ENCODE peak calls at places on chromosomes 13 and 19, in seven cellular contexts. P is lower leg skin, J is choroid plexus epithelial cell, X is left lung, R is neural progenitor cell, G is AG04450, F is thoracic aorta. K is an unnamed sample.

GRCh38 chr19:46903458-46903857 is 42.7 kb downstream of the ARHGAP35 start:
- DNase-seq in P (no peak), J (no peak), X (no peak), R (no peak), G (no peak), F (no peak), K (no peak)

GRCh38 chr13:43522788-43523187 is 264.0 kb downstream of the ENOX1 start:
- DNase-seq in P (no peak), J (peak; percentile 63), X (no peak), R (no peak), G (no peak), F (no peak), K (peak; percentile 87)

GRCh38 chr13:32594339-32594738 is 8.1 kb downstream of the PDS5B start:
- DNase-seq in P (no peak), J (no peak), X (no peak), R (no peak), G (no peak), F (no peak), K (peak; percentile 12)

GRCh38 chr19:4829001-4829712 is 2.4 kb downstream of the TICAM1 start:
- DNase-seq in P (no peak), J (no peak), X (no peak), R (no peak), G (no peak), F (no peak), K (no peak)

GRCh38 chr13:62512194-62513141 is 1096.8 kb upstream of the PCDH20 start:
- DNase-seq in P (no peak), J (peak; percentile 65), X (peak; percentile 28), R (peak; percentile 69), G (peak; percentile 1), F (no peak), K (peak; percentile 32)

GRCh38 chr19:55676384-55676783 is 1.4 kb downstream of the EPN1 start:
- DNase-seq in P (no peak), J (peak; percentile 31), X (no peak), R (no peak), G (no peak), F (no peak), K (no peak)

GRCh38 chr19:43563816-43564215 is 11.5 kb downstream of the XRCC1 start:
- DNase-seq in P (no peak), J (no peak), X (no peak), R (no peak), G (no peak), F (no peak), K (no peak)

GRCh38 chr19:40565355-40565754 is 11.3 kb upstream of the SHKBP1 start:
- DNase-seq in P (no peak), J (no peak), X (peak; percentile 43), R (no peak), G (no peak), F (no peak), K (no peak)

GRCh38 chr13:44306401-44307192 is 67.0 kb upstream of the SERP2 start:
- DNase-seq in P (no peak), J (peak; percentile 89), X (no peak), R (peak; percentile 52), G (peak; percentile 81), F (no peak), K (peak; percentile 99)

GRCh38 chr13:33723772-33724435 is 94.0 kb upstream of the RFC3 start:
- DNase-seq in P (peak; percentile 87), J (peak; percentile 95), X (no peak), R (peak; percentile 88), G (peak; percentile 69), F (peak; percentile 50), K (peak; percentile 82)

GRCh38 chr19:48806818-48807589 is 3.8 kb downstream of the BCAT2 start:
- DNase-seq in P (no peak), J (peak; percentile 70), X (no peak), R (peak; percentile 42), G (no peak), F (no peak), K (no peak)

GRCh38 chr13:94248454-94249233 is 230.8 kb downstream of the DCT start:
- DNase-seq in P (no peak), J (peak; percentile 52), X (no peak), R (no peak), G (no peak), F (no peak), K (peak; percentile 37)

GRCh38 chr19:7811989-7812388 is 18.0 kb upstream of the EVI5L start:
- DNase-seq in P (no peak), J (no peak), X (no peak), R (no peak), G (no peak), F (no peak), K (no peak)

GRCh38 chr19:14337510-14337909 is 43.7 kb upstream of the ADGRE5 start:
- DNase-seq in P (no peak), J (peak; percentile 25), X (no peak), R (peak; percentile 58), G (no peak), F (no peak), K (no peak)

GRCh38 chr19:41479757-41480191 is 36.8 kb downstream of the ERICH4 start:
- DNase-seq in P (no peak), J (no peak), X (no peak), R (no peak), G (no peak), F (no peak), K (no peak)

GRCh38 chr19:16899566-16900075 is 10.8 kb downstream of the F2RL3 start:
- DNase-seq in P (no peak), J (peak; percentile 46), X (no peak), R (peak; percentile 62), G (no peak), F (no peak), K (peak; percentile 18)

GRCh38 chr19:51480590-51480989 is 2.3 kb downstream of the CEACAM18 start:
- DNase-seq in P (no peak), J (peak; percentile 20), X (no peak), R (peak; percentile 46), G (no peak), F (no peak), K (no peak)
- TF ChIP-seq CTCF in P (no peak), J (no peak), X (no peak), R (no peak), G (no peak), F (no peak), K (no peak)

DNA sequence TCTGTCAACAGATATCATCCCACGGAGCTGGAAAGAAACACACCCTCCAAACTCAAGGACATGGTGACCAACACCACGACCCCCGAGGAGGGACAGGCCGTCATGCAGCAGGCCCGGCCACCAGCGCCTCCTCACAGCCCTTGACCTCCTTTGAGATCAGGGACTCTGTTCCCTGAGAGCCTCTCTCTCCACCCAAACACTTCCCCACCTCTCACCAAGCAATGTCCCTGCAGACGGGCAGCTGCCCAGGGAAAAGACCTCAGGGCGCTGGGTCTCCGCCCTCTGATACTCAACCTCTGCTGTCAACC is 10.0 kb downstream of the SCGB2B2 start:
- DNase-seq in P (no peak), J (no peak), X (peak; percentile 60), R (no peak), G (no peak), F (no peak), K (no peak)
- H3K4me3 ChIP-seq in P (no peak overlapping the region), J (no peak overlapping the region), X (peak overlapping the region; percentile 6), R (no peak overlapping the region), G (no peak overlapping the region), F (no peak overlapping the region), K (no peak overlapping the region)

GRCh38 chr19:963401-964022 is 20.6 kb upstream of the WDR18 start:
- DNase-seq in P (no peak), J (no peak), X (peak; percentile 72), R (no peak), G (no peak), F (no peak), K (no peak)

GRCh38 chr19:964116-964520 is 20.0 kb upstream of the WDR18 start:
- DNase-seq in P (no peak), J (no peak), X (peak; percentile 46), R (no peak), G (no peak), F (no peak), K (no peak)

GRCh38 chr19:964761-965694 is 19.1 kb upstream of the WDR18 start:
- DNase-seq in P (no peak), J (peak; percentile 45), X (peak; percentile 51), R (no peak), G (no peak), F (no peak), K (no peak)

GRCh38 chr19:962683-963385 is 21.3 kb upstream of the WDR18 start:
- DNase-seq in P (no peak), J (no peak), X (peak; percentile 41), R (no peak), G (no peak), F (no peak), K (no peak)

DNA sequence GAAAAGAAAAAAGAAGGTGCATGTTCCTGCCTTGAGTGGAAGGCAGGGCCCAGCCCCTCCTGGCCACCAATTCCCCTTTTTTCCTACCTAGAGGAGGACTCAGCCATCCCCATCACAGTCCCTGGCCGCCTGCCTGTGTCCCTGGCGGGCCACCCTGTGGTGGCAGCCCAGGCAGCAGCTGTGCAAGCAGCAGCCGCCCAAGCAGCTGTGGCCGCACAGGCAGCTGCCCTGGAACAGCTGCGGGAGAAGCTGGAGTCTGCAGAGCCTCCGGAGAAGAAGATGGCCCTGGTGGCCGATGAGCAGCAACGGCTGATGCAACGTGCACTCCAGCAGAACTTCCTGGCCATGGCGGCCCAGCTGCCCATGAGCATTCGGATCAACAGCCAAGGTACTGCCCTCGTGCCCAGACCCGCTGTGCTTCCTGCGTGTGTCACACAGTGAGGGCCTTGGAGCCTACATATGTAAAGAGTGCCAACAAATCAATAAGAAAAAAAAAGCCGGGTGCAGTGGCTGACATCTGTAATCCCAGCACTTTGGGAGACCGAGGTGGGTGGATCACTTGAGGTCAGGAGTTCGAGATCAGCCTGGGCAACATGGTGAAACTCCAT is 17.6 kb upstream of the WDR18 start:
- DNase-seq in P (no peak), J (no peak), X (peak; percentile 60), R (no peak), G (no peak), F (no peak), K (no peak)
- TF ChIP-seq CTCF in P (no peak), J (no peak), X (no peak), R (no peak), G (no peak), F (no peak), K (no peak)

DNA sequence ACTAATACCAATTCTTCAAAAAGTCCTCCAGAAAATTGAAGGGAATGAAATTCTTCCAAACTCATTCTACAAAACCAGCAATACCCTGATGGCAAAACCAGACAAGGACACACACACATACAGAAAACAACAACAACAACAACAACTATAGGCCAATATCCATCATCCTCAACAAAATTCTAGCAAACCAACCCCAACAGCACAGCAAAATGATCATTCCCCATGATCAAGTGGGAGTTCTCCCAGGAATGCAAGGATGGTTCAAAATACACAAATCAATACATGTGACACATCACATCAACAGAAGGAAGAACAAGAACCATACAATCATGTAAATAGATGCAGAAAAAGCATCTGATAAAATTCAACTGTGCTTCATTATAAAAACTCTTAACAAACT is 18.7 kb upstream of the ZNF181 start:
- DNase-seq in P (no peak), J (no peak), X (no peak), R (no peak), G (no peak), F (no peak), K (no peak)
- H3K4me3 ChIP-seq in P (no peak overlapping the region), J (no peak overlapping the region), X (no peak overlapping the region), R (no peak overlapping the region), G (no peak overlapping the region), F (no peak overlapping the region), K (no peak overlapping the region)

K was measured in astrocyte of the spinal cord.